ENCODE peak calls at places on chromosomes 1 and 21, in eight cellular contexts. One of them, this sample, is unnamed.
A peak's percentile ranks its signal among the peaks of the same experiment; 100 is the strongest.

GRCh38 chr21:44304846-44305245 is 5.0 kb downstream of the PFKL start:
- DNase-seq in mucosa of descending colon: no peak
- DNase-seq in dorsolateral prefrontal cortex: peak; percentile 72
- DNase-seq in cardiac muscle cell: peak; percentile 56
- DNase-seq in body of pancreas: peak; percentile 52
- DNase-seq in breast epithelium: no peak
- DNase-seq in stomach: peak; percentile 43
- DNase-seq in choroid plexus epithelial cell: peak; percentile 60
- DNase-seq in this sample: no peak

GRCh38 chr1:154434346-154435075 is 29.4 kb downstream of the IL6R start:
- DNase-seq in mucosa of descending colon: peak; percentile 80
- DNase-seq in dorsolateral prefrontal cortex: peak; percentile 44
- DNase-seq in cardiac muscle cell: peak; percentile 84
- DNase-seq in body of pancreas: peak; percentile 67
- DNase-seq in breast epithelium: peak; percentile 84
- DNase-seq in stomach: peak; percentile 81
- DNase-seq in choroid plexus epithelial cell: peak; percentile 47
- DNase-seq in this sample: no peak

GRCh38 chr1:167416506-167416905 is 101.8 kb downstream of the CD247 start:
- DNase-seq in mucosa of descending colon: no peak
- DNase-seq in dorsolateral prefrontal cortex: no peak
- DNase-seq in cardiac muscle cell: no peak
- DNase-seq in body of pancreas: no peak
- DNase-seq in breast epithelium: no peak
- DNase-seq in stomach: no peak
- DNase-seq in choroid plexus epithelial cell: no peak
- DNase-seq in this sample: no peak

GRCh38 chr1:18569811-18570545 is 60.7 kb upstream of the PAX7 start:
- DNase-seq in mucosa of descending colon: no peak
- DNase-seq in dorsolateral prefrontal cortex: no peak
- DNase-seq in cardiac muscle cell: no peak
- DNase-seq in body of pancreas: peak; percentile 36
- DNase-seq in breast epithelium: no peak
- DNase-seq in stomach: peak; percentile 47
- DNase-seq in choroid plexus epithelial cell: no peak
- DNase-seq in this sample: no peak

GRCh38 chr1:180277476-180278192 is 47.6 kb downstream of the LHX4 start:
- DNase-seq in mucosa of descending colon: no peak
- DNase-seq in dorsolateral prefrontal cortex: no peak
- DNase-seq in cardiac muscle cell: no peak
- DNase-seq in body of pancreas: no peak
- DNase-seq in breast epithelium: no peak
- DNase-seq in stomach: no peak
- DNase-seq in choroid plexus epithelial cell: no peak
- DNase-seq in this sample: no peak

GRCh38 chr1:15802234-15802965 is 5.0 kb downstream of the UQCRHL start:
- DNase-seq in mucosa of descending colon: no peak
- DNase-seq in dorsolateral prefrontal cortex: no peak
- DNase-seq in cardiac muscle cell: peak; percentile 61
- DNase-seq in body of pancreas: no peak
- DNase-seq in breast epithelium: no peak
- DNase-seq in stomach: no peak
- DNase-seq in choroid plexus epithelial cell: peak; percentile 8
- DNase-seq in this sample: no peak

GRCh38 chr1:21397813-21398188 is 42.1 kb upstream of the NBPF3 start:
- DNase-seq in mucosa of descending colon: no peak
- DNase-seq in dorsolateral prefrontal cortex: peak; percentile 49
- DNase-seq in cardiac muscle cell: peak; percentile 2
- DNase-seq in body of pancreas: no peak
- DNase-seq in breast epithelium: no peak
- DNase-seq in stomach: no peak
- DNase-seq in choroid plexus epithelial cell: no peak
- DNase-seq in this sample: no peak

GRCh38 chr1:234400773-234401172 is 27.5 kb downstream of the COA6 start:
- DNase-seq in mucosa of descending colon: no peak
- DNase-seq in dorsolateral prefrontal cortex: no peak
- DNase-seq in cardiac muscle cell: peak; percentile 12
- DNase-seq in body of pancreas: no peak
- DNase-seq in breast epithelium: no peak
- DNase-seq in stomach: no peak
- DNase-seq in choroid plexus epithelial cell: peak; percentile 43
- DNase-seq in this sample: no peak

GRCh38 chr1:30101477-30102227 is 621.7 kb downstream of the MATN1 start:
- DNase-seq in mucosa of descending colon: no peak
- DNase-seq in dorsolateral prefrontal cortex: no peak
- DNase-seq in cardiac muscle cell: peak; percentile 12
- DNase-seq in body of pancreas: no peak
- DNase-seq in breast epithelium: no peak
- DNase-seq in stomach: no peak
- DNase-seq in choroid plexus epithelial cell: no peak
- DNase-seq in this sample: no peak

GRCh38 chr21:45747802-45748445 is 104.4 kb downstream of the PCBP3 start:
- DNase-seq in mucosa of descending colon: no peak
- DNase-seq in dorsolateral prefrontal cortex: peak; percentile 65
- DNase-seq in cardiac muscle cell: peak; percentile 19
- DNase-seq in body of pancreas: no peak
- DNase-seq in breast epithelium: peak; percentile 50
- DNase-seq in stomach: no peak
- DNase-seq in choroid plexus epithelial cell: no peak
- DNase-seq in this sample: no peak

GRCh38 chr1:208933984-208934525 is 649.5 kb upstream of the CAMK1G start:
- DNase-seq in mucosa of descending colon: no peak
- DNase-seq in dorsolateral prefrontal cortex: no peak
- DNase-seq in cardiac muscle cell: no peak
- DNase-seq in body of pancreas: no peak
- DNase-seq in breast epithelium: no peak
- DNase-seq in stomach: no peak
- DNase-seq in choroid plexus epithelial cell: no peak
- DNase-seq in this sample: no peak

GRCh38 chr21:37060296-37060695 is 12.6 kb downstream of the PIGP start:
- DNase-seq in mucosa of descending colon: no peak
- DNase-seq in dorsolateral prefrontal cortex: peak; percentile 77
- DNase-seq in cardiac muscle cell: peak; percentile 89
- DNase-seq in body of pancreas: peak; percentile 31
- DNase-seq in breast epithelium: no peak
- DNase-seq in stomach: peak; percentile 40
- DNase-seq in choroid plexus epithelial cell: peak; percentile 99
- DNase-seq in this sample: no peak

GRCh38 chr1:34928066-34928864 is 1.2 kb downstream of the DLGAP3 start:
- DNase-seq in mucosa of descending colon: no peak
- DNase-seq in dorsolateral prefrontal cortex: peak; percentile 26
- DNase-seq in cardiac muscle cell: no peak
- DNase-seq in body of pancreas: no peak
- DNase-seq in breast epithelium: no peak
- DNase-seq in stomach: no peak
- DNase-seq in choroid plexus epithelial cell: no peak
- DNase-seq in this sample: no peak

GRCh38 chr1:112439592-112439991 is 43.6 kb downstream of the CTTNBP2NL start:
- DNase-seq in mucosa of descending colon: no peak
- DNase-seq in dorsolateral prefrontal cortex: no peak
- DNase-seq in cardiac muscle cell: no peak
- DNase-seq in body of pancreas: no peak
- DNase-seq in breast epithelium: no peak
- DNase-seq in stomach: no peak
- DNase-seq in choroid plexus epithelial cell: no peak
- DNase-seq in this sample: no peak

GRCh38 chr21:17775431-17776126 is 43.6 kb downstream of the C21orf91 start:
- DNase-seq in mucosa of descending colon: peak; percentile 76
- DNase-seq in dorsolateral prefrontal cortex: no peak
- DNase-seq in cardiac muscle cell: no peak
- DNase-seq in body of pancreas: no peak
- DNase-seq in breast epithelium: no peak
- DNase-seq in stomach: no peak
- DNase-seq in choroid plexus epithelial cell: no peak
- DNase-seq in this sample: no peak

DNA sequence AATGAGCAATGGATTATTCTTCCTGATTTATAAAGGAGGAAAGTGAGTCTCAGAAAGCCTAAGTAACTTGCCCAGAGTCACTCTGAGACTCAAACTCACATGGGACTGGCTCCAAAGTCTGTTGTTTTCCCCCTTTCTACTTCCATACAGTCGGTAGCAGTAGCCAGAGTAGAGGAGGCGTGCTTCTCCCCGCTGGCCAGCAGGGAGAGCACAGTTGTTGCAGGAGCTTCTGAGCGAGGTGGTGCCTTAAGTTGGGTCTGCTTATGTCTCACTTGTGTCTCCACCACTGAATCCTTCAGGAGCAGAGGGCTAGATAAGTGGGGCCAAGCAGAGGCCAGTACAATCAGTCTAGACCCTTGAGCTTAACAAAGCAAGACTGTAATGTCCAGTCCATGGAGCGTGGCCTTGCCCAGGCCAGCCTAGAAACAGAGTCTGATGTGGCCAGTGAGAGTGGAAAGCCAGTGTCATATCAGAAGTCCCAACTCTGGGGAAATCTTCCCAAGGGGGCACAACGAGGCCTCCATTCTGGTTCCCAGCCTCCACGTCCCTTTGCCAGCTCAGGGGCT is 181.9 kb downstream of the ZSCAN20 start:
- DNase-seq in mucosa of descending colon: no peak
- DNase-seq in dorsolateral prefrontal cortex: no peak
- DNase-seq in cardiac muscle cell: peak; percentile 17
- DNase-seq in body of pancreas: no peak
- DNase-seq in breast epithelium: no peak
- DNase-seq in stomach: no peak
- DNase-seq in choroid plexus epithelial cell: peak; percentile 27
- DNase-seq in this sample: no peak
- TF ChIP-seq CTCF in mucosa of descending colon: no peak
- TF ChIP-seq CTCF in dorsolateral prefrontal cortex: no peak
- TF ChIP-seq CTCF in cardiac muscle cell: peak; percentile 22
- TF ChIP-seq CTCF in body of pancreas: peak; percentile 7
- TF ChIP-seq CTCF in breast epithelium: peak; percentile 16
- TF ChIP-seq CTCF in stomach: peak; percentile 22
- TF ChIP-seq CTCF in choroid plexus epithelial cell: peak; percentile 45
- TF ChIP-seq CTCF in this sample: no peak

DNA sequence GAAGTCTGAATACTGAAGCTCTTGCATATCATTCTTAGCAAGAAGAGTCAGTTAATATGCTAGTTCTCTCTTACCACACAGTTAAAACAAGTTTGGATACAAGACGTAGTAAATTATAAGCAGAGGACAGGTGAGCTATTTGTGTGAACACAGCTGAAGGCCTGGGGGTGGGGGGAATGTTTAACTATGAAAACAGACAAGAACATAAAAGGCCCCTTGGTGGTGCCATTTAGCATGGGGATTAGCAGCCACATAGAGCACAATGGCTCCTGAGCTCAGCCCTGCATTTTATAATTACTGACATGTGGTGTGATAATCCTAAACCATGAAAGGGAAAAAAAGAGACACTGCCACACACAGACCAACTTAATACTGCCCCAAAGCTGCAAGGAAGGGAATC is 94.8 kb downstream of the TGFBR3 start:
- DNase-seq in mucosa of descending colon: no peak
- DNase-seq in dorsolateral prefrontal cortex: no peak
- DNase-seq in cardiac muscle cell: no peak
- DNase-seq in body of pancreas: peak; percentile 58
- DNase-seq in breast epithelium: no peak
- DNase-seq in stomach: no peak
- DNase-seq in choroid plexus epithelial cell: no peak
- DNase-seq in this sample: no peak
- TF ChIP-seq CTCF in mucosa of descending colon: no peak
- TF ChIP-seq CTCF in dorsolateral prefrontal cortex: no peak
- TF ChIP-seq CTCF in cardiac muscle cell: no peak
- TF ChIP-seq CTCF in body of pancreas: peak; percentile 16
- TF ChIP-seq CTCF in breast epithelium: no peak
- TF ChIP-seq CTCF in stomach: no peak
- TF ChIP-seq CTCF in choroid plexus epithelial cell: no peak
- TF ChIP-seq CTCF in this sample: no peak

GRCh38 chr21:42732033-42732410 is 78.6 kb downstream of the PDE9A start:
- DNase-seq in mucosa of descending colon: no peak
- DNase-seq in dorsolateral prefrontal cortex: no peak
- DNase-seq in cardiac muscle cell: no peak
- DNase-seq in body of pancreas: no peak
- DNase-seq in breast epithelium: no peak
- DNase-seq in stomach: no peak
- DNase-seq in choroid plexus epithelial cell: no peak
- DNase-seq in this sample: no peak

GRCh38 chr21:42733874-42734273 is 80.5 kb downstream of the PDE9A start:
- DNase-seq in mucosa of descending colon: no peak
- DNase-seq in dorsolateral prefrontal cortex: no peak
- DNase-seq in cardiac muscle cell: no peak
- DNase-seq in body of pancreas: no peak
- DNase-seq in breast epithelium: no peak
- DNase-seq in stomach: no peak
- DNase-seq in choroid plexus epithelial cell: no peak
- DNase-seq in this sample: no peak

GRCh38 chr21:42734323-42734971 is 81.0 kb downstream of the PDE9A start:
- DNase-seq in mucosa of descending colon: no peak
- DNase-seq in dorsolateral prefrontal cortex: no peak
- DNase-seq in cardiac muscle cell: no peak
- DNase-seq in body of pancreas: no peak
- DNase-seq in breast epithelium: peak; percentile 7
- DNase-seq in stomach: no peak
- DNase-seq in choroid plexus epithelial cell: no peak
- DNase-seq in this sample: no peak

GRCh38 chr21:42733037-42733632 is 79.7 kb downstream of the PDE9A start:
- DNase-seq in mucosa of descending colon: no peak
- DNase-seq in dorsolateral prefrontal cortex: no peak
- DNase-seq in cardiac muscle cell: no peak
- DNase-seq in body of pancreas: no peak
- DNase-seq in breast epithelium: no peak
- DNase-seq in stomach: no peak
- DNase-seq in choroid plexus epithelial cell: no peak
- DNase-seq in this sample: no peak

GRCh38 chr21:42731264-42732032 is 78.0 kb downstream of the PDE9A start:
- DNase-seq in mucosa of descending colon: peak; percentile 94
- DNase-seq in dorsolateral prefrontal cortex: no peak
- DNase-seq in cardiac muscle cell: no peak
- DNase-seq in body of pancreas: peak; percentile 48
- DNase-seq in breast epithelium: no peak
- DNase-seq in stomach: no peak
- DNase-seq in choroid plexus epithelial cell: no peak
- DNase-seq in this sample: no peak
- TF ChIP-seq CTCF in mucosa of descending colon: no peak
- TF ChIP-seq CTCF in dorsolateral prefrontal cortex: no peak
- TF ChIP-seq CTCF in cardiac muscle cell: no peak
- TF ChIP-seq CTCF in body of pancreas: no peak
- TF ChIP-seq CTCF in breast epithelium: no peak
- TF ChIP-seq CTCF in stomach: no peak
- TF ChIP-seq CTCF in choroid plexus epithelial cell: no peak
- TF ChIP-seq CTCF in this sample: no peak

GRCh38 chr1:72557446-72558049 is 275.2 kb upstream of the NEGR1 start:
- DNase-seq in mucosa of descending colon: no peak
- DNase-seq in dorsolateral prefrontal cortex: no peak
- DNase-seq in cardiac muscle cell: peak; percentile 38
- DNase-seq in body of pancreas: no peak
- DNase-seq in breast epithelium: no peak
- DNase-seq in stomach: no peak
- DNase-seq in choroid plexus epithelial cell: peak; percentile 6
- DNase-seq in this sample: no peak
- TF ChIP-seq CTCF in mucosa of descending colon: no peak
- TF ChIP-seq CTCF in dorsolateral prefrontal cortex: peak; percentile 19
- TF ChIP-seq CTCF in cardiac muscle cell: peak; percentile 38
- TF ChIP-seq CTCF in body of pancreas: no peak
- TF ChIP-seq CTCF in breast epithelium: no peak
- TF ChIP-seq CTCF in stomach: no peak
- TF ChIP-seq CTCF in choroid plexus epithelial cell: peak; percentile 34
- TF ChIP-seq CTCF in this sample: no peak

DNA sequence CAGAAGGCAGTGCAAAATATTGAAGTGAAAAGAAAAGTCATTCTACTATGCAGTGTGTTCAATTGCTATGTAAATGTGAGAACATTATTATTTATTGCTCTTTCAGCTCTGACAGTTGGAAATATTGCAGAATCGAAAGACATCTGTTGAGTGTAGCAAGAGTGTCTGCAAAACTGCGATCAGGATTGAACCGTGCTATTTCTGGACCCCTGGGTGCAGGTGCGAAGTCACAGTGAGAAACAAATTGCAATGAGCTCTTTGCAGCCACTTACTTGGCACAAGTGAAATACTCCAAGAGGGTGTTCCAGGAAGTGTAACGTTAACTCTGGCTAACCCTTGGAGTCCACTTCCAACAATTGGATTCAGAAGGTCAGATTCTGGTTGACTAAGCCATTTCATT is 566.5 kb downstream of the AJAP1 start:
- DNase-seq in mucosa of descending colon: no peak
- DNase-seq in dorsolateral prefrontal cortex: peak; percentile 41
- DNase-seq in cardiac muscle cell: no peak
- DNase-seq in body of pancreas: no peak
- DNase-seq in breast epithelium: no peak
- DNase-seq in stomach: no peak
- DNase-seq in choroid plexus epithelial cell: no peak
- DNase-seq in this sample: no peak
- TF ChIP-seq CTCF in mucosa of descending colon: no peak
- TF ChIP-seq CTCF in dorsolateral prefrontal cortex: no peak
- TF ChIP-seq CTCF in cardiac muscle cell: no peak
- TF ChIP-seq CTCF in body of pancreas: no peak
- TF ChIP-seq CTCF in breast epithelium: no peak
- TF ChIP-seq CTCF in stomach: no peak
- TF ChIP-seq CTCF in choroid plexus epithelial cell: no peak
- TF ChIP-seq CTCF in this sample: no peak

This sample was measured in omental fat pad.